ENCODE peak calls at places on chromosomes 6 and 20, in six cellular contexts. N is hepatocyte, J is neural progenitor cell, W is HCT116, E is HepG2, R is astrocyte. Z is an unnamed sample.
A peak's percentile ranks its signal among the peaks of the same experiment; 100 is the strongest.

GRCh38 chr6:6003334-6004146 is 3.2 kb downstream of the NRN1 start:
- DNase-seq in N (no peak), J (peak; percentile 85), W (no peak), E (no peak), R (no peak), Z (no peak)

GRCh38 chr6:150293423-150294280 is 75.2 kb upstream of the IYD start:
- DNase-seq in N (peak; percentile 44), J (no peak), W (peak; percentile 46), E (no peak), R (peak; percentile 66), Z (peak; percentile 76)

GRCh38 chr6:94071835-94072234 is 652.5 kb upstream of the EPHA7 start:
- DNase-seq in N (peak; percentile 11), J (peak; percentile 21), W (no peak), E (no peak), R (no peak), Z (no peak)

GRCh38 chr6:30615219-30615957 is 1.7 kb downstream of the PPP1R10 start:
- DNase-seq in N (peak; percentile 75), J (peak; percentile 76), W (peak; percentile 75), E (peak; percentile 83), R (peak; percentile 84), Z (peak; percentile 91)

GRCh38 chr20:58713801-58714339 is 21.3 kb downstream of the NPEPL1 start:
- DNase-seq in N (peak; percentile 4), J (no peak), W (no peak), E (no peak), R (no peak), Z (no peak)

GRCh38 chr6:112298816-112299281 is 44.5 kb upstream of the LAMA4 start:
- DNase-seq in N (no peak), J (no peak), W (peak; percentile 23), E (no peak), R (peak; percentile 95), Z (peak; percentile 95)

GRCh38 chr6:140344149-140344913 is 969.9 kb upstream of the CITED2 start:
- DNase-seq in N (no peak), J (no peak), W (no peak), E (peak; percentile 6), R (peak; percentile 71), Z (peak; percentile 40)

GRCh38 chr6:2738373-2738979 is 12.2 kb downstream of the MYLK4 start:
- DNase-seq in N (peak; percentile 66), J (peak; percentile 78), W (peak; percentile 41), E (peak; percentile 47), R (peak; percentile 35), Z (peak; percentile 47)

GRCh38 chr20:64112691-64113443 is 5.5 kb upstream of the NPBWR2 start:
- DNase-seq in N (no peak), J (no peak), W (no peak), E (no peak), R (no peak), Z (no peak)

GRCh38 chr6:128395596-128395995 is 124.8 kb downstream of the PTPRK start:
- DNase-seq in N (no peak), J (no peak), W (no peak), E (no peak), R (no peak), Z (no peak)

GRCh38 chr20:610130-611046 is at the start of gene TCF15:
- DNase-seq in N (peak; percentile 23), J (peak; percentile 87), W (no peak), E (no peak), R (no peak), Z (no peak)

GRCh38 chr20:611843-612185 is 1.7 kb upstream of the TCF15 start:
- DNase-seq in N (no peak), J (peak; percentile 34), W (no peak), E (no peak), R (no peak), Z (no peak)

GRCh38 chr20:608970-609369 is 1.1 kb downstream of the TCF15 start:
- DNase-seq in N (no peak), J (no peak), W (no peak), E (no peak), R (no peak), Z (no peak)

GRCh38 chr20:609371-609964 is 641 bp downstream of the TCF15 start:
- DNase-seq in N (no peak), J (no peak), W (no peak), E (no peak), R (no peak), Z (no peak)

GRCh38 chr20:611047-611842 is 1.1 kb upstream of the TCF15 start:
- DNase-seq in N (no peak), J (no peak), W (no peak), E (no peak), R (no peak), Z (no peak)
- TF ChIP-seq EZH2 in N (no peak), J (no peak), W (no peak), E (peak; percentile 69), R (peak; percentile 32), Z (no peak)

DNA sequence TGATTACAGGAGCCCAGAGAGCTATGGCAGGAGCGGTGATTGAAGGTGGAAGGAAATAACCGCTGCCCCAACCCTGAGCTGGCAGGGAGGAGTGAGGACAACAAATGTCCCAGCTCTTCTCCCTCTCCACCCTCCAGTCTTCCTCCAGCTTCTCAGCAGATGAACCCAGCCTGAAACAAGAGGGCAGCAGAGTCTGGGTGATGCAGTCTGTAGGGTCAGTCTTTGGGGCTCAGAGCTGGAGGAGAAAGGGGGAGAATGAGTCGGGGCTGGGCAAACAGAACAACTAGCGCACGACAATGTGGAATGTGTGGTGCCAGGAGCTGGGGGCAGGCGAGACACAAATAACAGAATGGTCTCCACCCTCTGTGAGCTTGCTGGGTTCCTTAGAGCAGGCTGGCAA is 4.5 kb upstream of the GUCA1A start:
- DNase-seq in N (no peak), J (no peak), W (no peak), E (no peak), R (no peak), Z (no peak)
- TF ChIP-seq CTCF in N (no peak), J (no peak), W (no peak), E (peak; percentile 63), R (no peak), Z (peak; percentile 36)

GRCh38 chr6:22886881-22887581 is 317.7 kb downstream of the HDGFL1 start:
- DNase-seq in N (no peak), J (no peak), W (no peak), E (no peak), R (peak; percentile 96), Z (no peak)

GRCh38 chr6:22891930-22892329 is 322.6 kb downstream of the HDGFL1 start:
- DNase-seq in N (no peak), J (no peak), W (no peak), E (no peak), R (no peak), Z (no peak)

GRCh38 chr6:22884441-22884840 is 315.1 kb downstream of the HDGFL1 start:
- DNase-seq in N (no peak), J (no peak), W (no peak), E (no peak), R (no peak), Z (no peak)

GRCh38 chr6:22892452-22892851 is 323.1 kb downstream of the HDGFL1 start:
- DNase-seq in N (peak; percentile 67), J (no peak), W (no peak), E (no peak), R (peak; percentile 98), Z (peak; percentile 97)

GRCh38 chr6:22888147-22888831 is 318.9 kb downstream of the HDGFL1 start:
- DNase-seq in N (peak; percentile 33), J (no peak), W (no peak), E (no peak), R (peak; percentile 74), Z (no peak)
- H2AFZ ChIP-seq in N (no peak overlapping the region), J (no peak overlapping the region), W (no peak overlapping the region), E (no peak overlapping the region), R (no peak overlapping the region), Z (no peak overlapping the region)

DNA sequence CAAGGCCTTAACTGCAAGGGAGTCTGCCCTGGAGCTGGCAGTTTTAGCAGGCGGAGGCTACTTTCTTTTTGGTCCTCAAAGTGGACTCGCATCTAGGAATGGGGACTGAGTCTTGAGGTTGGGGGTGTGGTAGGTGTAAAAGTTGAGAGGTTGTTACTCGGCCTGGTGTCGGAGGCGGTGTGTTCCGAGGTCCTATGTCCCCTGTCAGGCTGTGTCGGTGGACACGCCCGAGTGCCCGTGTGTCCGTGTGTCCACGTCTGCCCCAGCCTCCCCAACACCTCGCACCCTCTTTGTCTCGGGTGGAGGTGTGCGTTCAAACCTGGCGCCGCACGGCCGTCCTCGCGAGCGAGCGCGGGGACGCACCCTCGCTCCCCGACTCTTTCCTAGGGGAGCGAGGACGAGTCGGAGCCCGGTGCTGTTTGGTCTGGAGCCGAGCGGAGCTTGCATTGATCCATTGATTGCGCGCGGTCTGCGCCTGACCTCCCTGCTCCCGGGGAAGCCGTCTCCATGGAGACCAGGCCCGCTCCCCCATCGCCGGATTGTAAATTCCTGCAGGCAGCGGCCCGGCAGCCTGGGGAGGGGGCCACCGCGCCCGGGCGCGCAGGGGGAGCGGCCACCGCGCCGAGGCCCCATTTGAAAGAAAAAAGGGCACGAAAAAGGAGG is 464 bp upstream of the SCUBE3 start:
- DNase-seq in N (peak; percentile 41), J (peak; percentile 97), W (no peak), E (no peak), R (no peak), Z (no peak)
- TF ChIP-seq EZH2 in N (no peak), J (no peak), W (no peak), E (no peak), R (no peak), Z (peak; percentile 53)

GRCh38 chr20:62838511-62838910 is 21.7 kb downstream of the COL9A3 start:
- DNase-seq in N (no peak), J (no peak), W (no peak), E (no peak), R (no peak), Z (no peak)
- TF ChIP-seq CTCF in N (no peak), J (no peak), W (no peak), E (no peak), R (no peak), Z (no peak)

DNA sequence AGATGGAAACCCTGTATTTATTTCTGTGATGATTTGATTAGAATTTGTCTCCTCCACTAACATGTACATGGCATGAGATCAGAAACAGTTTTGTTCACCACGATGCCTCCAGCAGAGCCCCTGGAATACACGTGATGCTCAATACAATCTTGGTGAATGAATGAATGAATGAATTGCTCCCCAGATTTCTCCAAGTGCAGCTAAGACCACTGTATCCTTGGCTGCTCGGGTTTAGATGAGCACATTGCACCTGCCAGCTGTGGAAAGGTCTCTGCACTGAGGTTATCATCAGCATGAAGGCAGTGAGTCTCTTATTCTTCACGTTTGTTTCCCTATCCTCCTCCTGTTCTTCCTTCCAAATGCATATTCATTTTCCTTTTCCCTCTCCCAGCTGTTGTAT is 17.9 kb downstream of the CASS4 start:
- DNase-seq in N (no peak), J (no peak), W (no peak), E (no peak), R (no peak), Z (no peak)
- H2AFZ ChIP-seq in N (no peak overlapping the region), J (no peak overlapping the region), W (no peak overlapping the region), E (no peak overlapping the region), R (no peak overlapping the region), Z (no peak overlapping the region)

GRCh38 chr6:98041072-98041471 is 758.1 kb upstream of the MMS22L start:
- DNase-seq in N (no peak), J (peak; percentile 55), W (no peak), E (no peak), R (peak; percentile 3), Z (no peak)
- TF ChIP-seq EZH2 in N (no peak), J (no peak), W (no peak), E (no peak), R (no peak), Z (no peak)

Z was measured in fibroblast of lung.